ENCODE peak calls at places on chromosome 7, in six cellular contexts. J, H, O, F, S and M are unnamed samples.

GRCh38 chr7:79302281-79302680 is 151.2 kb downstream of the MAGI2 start:
- DNase-seq in O (no peak), J (no peak), F (no peak), S (no peak), H (no peak), M (no peak)

GRCh38 chr7:107207459-107207858 is 38.7 kb downstream of the HBP1 start:
- DNase-seq in F (no peak), H (no peak), O (no peak), S (no peak), J (no peak), M (no peak)

GRCh38 chr7:102175423-102176170 is 111.1 kb upstream of the SH2B2 start:
- DNase-seq in S (no peak), H (peak), O (no peak), F (peak), J (no peak), M (no peak)

GRCh38 chr7:464712-465461 is 54.8 kb downstream of the PDGFA start:
- DNase-seq in F (no peak), H (no peak), S (no peak), O (no peak), J (peak), M (peak)

GRCh38 chr7:20264623-20265022 is 47.4 kb upstream of the MACC1 start:
- DNase-seq in J (no peak), H (no peak), F (no peak), O (no peak), S (no peak), M (no peak)

GRCh38 chr7:92244803-92245486 is 769 bp downstream of the KRIT1 start:
- DNase-seq in S (no peak), H (no peak), O (no peak), J (no peak), F (no peak), M (no peak)

GRCh38 chr7:73738220-73738611 is 386 bp downstream of the ABHD11 start:
- DNase-seq in O (no peak), S (peak), J (peak), H (peak), F (peak), M (no peak)

GRCh38 chr7:38580485-38580884 is 50.7 kb downstream of the AMPH start:
- DNase-seq in O (no peak), S (no peak), H (no peak), J (no peak), F (no peak), M (no peak)

GRCh38 chr7:118734541-118734940 is 510.0 kb downstream of the ANKRD7 start:
- DNase-seq in J (no peak), O (no peak), H (no peak), F (no peak), S (no peak), M (no peak)

GRCh38 chr7:93949468-93949867 is 27.9 kb downstream of the GNG11 start:
- DNase-seq in S (no peak), F (no peak), H (no peak), J (no peak), O (no peak), M (no peak)

GRCh38 chr7:135189221-135189662 is 18.7 kb upstream of the CYREN start:
- DNase-seq in F (no peak), J (no peak), O (no peak), H (no peak), S (no peak), M (no peak)

GRCh38 chr7:4026941-4027340 is 655.2 kb upstream of the FOXK1 start:
- DNase-seq in H (no peak), F (no peak), J (no peak), S (no peak), O (no peak), M (no peak)

GRCh38 chr7:77989981-77990566 is 191.5 kb downstream of the PHTF2 start:
- DNase-seq in J (no peak), O (no peak), H (no peak), S (no peak), F (no peak), M (peak)

GRCh38 chr7:67407351-67407750 is 410.7 kb downstream of the TYW1 start:
- DNase-seq in O (no peak), F (no peak), J (no peak), H (no peak), S (no peak), M (no peak)

GRCh38 chr7:55552320-55553086 is 19.8 kb downstream of the VOPP1 start:
- DNase-seq in H (no peak), J (no peak), F (no peak), S (no peak), O (no peak), M (no peak)

GRCh38 chr7:135601182-135601581 is 43.5 kb downstream of the NUP205 start:
- DNase-seq in H (no peak), J (no peak), O (no peak), F (no peak), S (no peak), M (no peak)

GRCh38 chr7:6489612-6490011 is 41.9 kb upstream of the DAGLB start:
- DNase-seq in J (no peak), O (no peak), F (no peak), H (no peak), S (no peak), M (no peak)

GRCh38 chr7:122198581-122198980 is 54.5 kb upstream of the AASS start:
- DNase-seq in S (no peak), O (no peak), F (no peak), J (no peak), H (no peak), M (no peak)

GRCh38 chr7:73992104-73992562 is 35.8 kb upstream of the ELN start:
- DNase-seq in F (no peak), O (no peak), H (no peak), S (no peak), J (peak), M (no peak)

GRCh38 chr7:39534599-39534998 is 31.6 kb upstream of the YAE1 start:
- DNase-seq in O (no peak), S (no peak), J (no peak), F (no peak), H (no peak), M (no peak)

GRCh38 chr7:39678935-39679690 is 55.7 kb downstream of the RALA start:
- DNase-seq in O (no peak), H (no peak), F (no peak), S (no peak), J (no peak), M (no peak)

GRCh38 chr7:101315336-101315735 is 6.3 kb downstream of the IFT22 start:
- DNase-seq in F (no peak), H (no peak), O (no peak), J (no peak), S (no peak), M (no peak)

GRCh38 chr7:5695037-5695708 is 86.3 kb downstream of the RNF216 start:
- DNase-seq in F (no peak), S (peak), H (no peak), O (peak), J (peak), M (no peak)

GRCh38 chr7:127847641-127848040 is 183.6 kb downstream of the LRRC4 start:
- DNase-seq in O (no peak), H (no peak), F (no peak), J (no peak), S (no peak), M (no peak)

GRCh38 chr7:3791327-3791726 is 490.3 kb downstream of the SDK1 start:
- DNase-seq in O (no peak), F (no peak), H (no peak), J (no peak), S (no peak), M (no peak)

GRCh38 chr7:16174253-16174652 is 247.1 kb downstream of the CRPPA start:
- DNase-seq in J (no peak), O (no peak), H (no peak), F (no peak), S (no peak), M (no peak)

GRCh38 chr7:199465-200249 is 7.3 kb downstream of the FAM20C start:
- DNase-seq in J (no peak), H (no peak), S (no peak), F (no peak), O (no peak), M (no peak)

GRCh38 chr7:2105917-2106316 is 126.8 kb downstream of the MAD1L1 start:
- DNase-seq in F (no peak), J (no peak), O (no peak), S (no peak), H (no peak), M (no peak)

GRCh38 chr7:70693300-70693689 is 438.6 kb upstream of the GALNT17 start:
- DNase-seq in F (no peak), O (no peak), H (no peak), J (peak), S (no peak), M (no peak)

GRCh38 chr7:112995091-112995824 is 91.4 kb downstream of the GPR85 start:
- DNase-seq in O (no peak), F (no peak), S (no peak), J (no peak), H (no peak), M (no peak)

GRCh38 chr7:108660465-108660864 is 90.8 kb downstream of the DNAJB9 start:
- DNase-seq in S (no peak), O (no peak), H (no peak), J (no peak), F (no peak), M (no peak)

GRCh38 chr7:107253599-107253998 is 84.8 kb downstream of the HBP1 start:
- DNase-seq in F (no peak), O (no peak), H (no peak), S (no peak), J (no peak), M (no peak)

GRCh38 chr7:135231686-135232085 is 2.0 kb upstream of the STRA8 start:
- DNase-seq in H (no peak), F (no peak), O (no peak), S (no peak), J (no peak), M (no peak)

GRCh38 chr7:94591185-94591584 is 64.7 kb downstream of the SGCE start:
- DNase-seq in H (no peak), O (no peak), F (no peak), J (no peak), S (no peak), M (no peak)

GRCh38 chr7:30845426-30846135 is 66.1 kb upstream of the AQP1 start:
- DNase-seq in S (no peak), O (no peak), F (peak), J (peak), H (no peak), M (peak)

GRCh38 chr7:102938679-102939078 is 25.9 kb downstream of the LRRC17 start:
- DNase-seq in S (no peak), H (no peak), O (no peak), J (no peak), F (no peak), M (no peak)